ENCODE peak calls at places on chromosomes 6 and 20, in five cellular contexts. B is body of pancreas, X is fibroblast of lung, N is sigmoid colon, W is aorta. K is an unnamed sample.
A peak's percentile ranks its signal among the peaks of the same experiment; 100 is the strongest.

GRCh38 chr6:107538856-107539387 is 49.0 kb downstream of the SOBP start:
- DNase-seq in B (no peak), X (no peak), N (no peak), W (no peak), K (no peak)

GRCh38 chr6:54134934-54135333 is 23.7 kb downstream of the MLIP start:
- DNase-seq in B (no peak), X (no peak), N (no peak), W (no peak), K (no peak)

GRCh38 chr6:43604174-43604573 is 24.9 kb downstream of the GTPBP2 start:
- DNase-seq in B (no peak), X (peak; percentile 88), N (no peak), W (no peak), K (no peak)

GRCh38 chr6:135176464-135176863 is 4.6 kb upstream of the MYB start:
- DNase-seq in B (no peak), X (no peak), N (no peak), W (no peak), K (no peak)

GRCh38 chr6:31407699-31408098 is 4.3 kb downstream of the MICA start:
- DNase-seq in B (no peak), X (peak; percentile 79), N (no peak), W (no peak), K (no peak)

GRCh38 chr6:13496508-13497180 is 9.2 kb upstream of the GFOD1 start:
- DNase-seq in B (no peak), X (peak; percentile 27), N (no peak), W (no peak), K (no peak)

GRCh38 chr6:109901976-109902375 is 76.1 kb upstream of the GPR6 start:
- DNase-seq in B (no peak), X (peak; percentile 17), N (no peak), W (no peak), K (no peak)

GRCh38 chr6:25874822-25875562 is 949 bp upstream of the SLC17A3 start:
- DNase-seq in B (no peak), X (no peak), N (no peak), W (no peak), K (no peak)

GRCh38 chr20:1805161-1805581 is 90.0 kb upstream of the SIRPA start:
- DNase-seq in B (no peak), X (no peak), N (no peak), W (no peak), K (no peak)

GRCh38 chr20:33995053-33995816 is 1.5 kb downstream of the RALY start:
- DNase-seq in B (peak; percentile 10), X (no peak), N (no peak), W (no peak), K (peak; percentile 50)

GRCh38 chr6:14417377-14417776 is 299.8 kb downstream of the CD83 start:
- DNase-seq in B (no peak), X (no peak), N (no peak), W (no peak), K (no peak)

GRCh38 chr6:160679402-160679769 is 15.3 kb upstream of the LPA start:
- DNase-seq in B (peak; percentile 79), X (no peak), N (no peak), W (no peak), K (peak; percentile 64)

GRCh38 chr6:45896783-45897441 is 118.7 kb downstream of the CLIC5 start:
- DNase-seq in B (no peak), X (peak; percentile 48), N (no peak), W (no peak), K (no peak)

GRCh38 chr6:144351338-144351737 is 66.2 kb downstream of the UTRN start:
- DNase-seq in B (no peak), X (no peak), N (no peak), W (no peak), K (no peak)
- H3K4me1 ChIP-seq in B (peaks cover 54% of the 10 kb centered on the region), X (peaks cover 10% of the 10 kb centered on the region), N (no peaks in the 10 kb centered on the region), W (peaks cover 6% of the 10 kb centered on the region), K (peaks cover 7% of the 10 kb centered on the region)

DNA sequence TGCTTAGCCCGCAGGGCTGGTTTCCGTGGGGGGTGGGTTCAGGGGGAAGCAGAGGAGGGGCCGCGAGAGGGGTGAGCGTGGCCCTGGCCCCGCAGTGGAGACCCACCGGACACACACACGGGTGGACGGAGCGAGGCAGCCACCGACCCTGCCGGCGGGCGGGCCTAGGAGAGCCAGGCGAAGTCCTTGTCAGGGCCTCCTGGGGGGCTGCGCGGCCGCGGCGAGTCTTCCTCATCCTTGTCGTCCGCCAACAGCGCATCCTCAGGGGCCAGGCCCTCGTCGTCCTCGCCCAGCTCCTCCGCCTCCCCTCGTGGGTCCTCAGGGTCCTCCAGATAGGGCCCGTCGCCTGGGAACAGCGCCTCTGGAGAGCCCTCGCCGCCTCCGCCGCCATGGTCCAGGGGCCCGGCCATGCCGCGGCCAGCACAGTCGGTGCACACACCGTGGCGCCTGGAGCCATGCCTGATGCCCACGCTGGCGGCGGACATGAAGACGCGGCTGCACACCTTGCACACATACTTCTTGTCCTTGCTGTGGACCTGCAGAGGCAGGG is 7.3 kb downstream of the SLC2A4RG start:
- DNase-seq in B (no peak), X (no peak), N (no peak), W (no peak), K (no peak)
- H3K4me1 ChIP-seq in B (peaks cover 11% of the 10 kb centered on the region), X (no peaks in the 10 kb centered on the region), N (no peaks in the 10 kb centered on the region), W (no peaks in the 10 kb centered on the region), K (peaks cover 19% of the 10 kb centered on the region)

GRCh38 chr6:85405175-85405852 is 44.6 kb upstream of the NT5E start:
- DNase-seq in B (peak; percentile 62), X (peak; percentile 74), N (no peak), W (no peak), K (no peak)
- H3K4me1 ChIP-seq in B (peaks cover 52% of the 10 kb centered on the region), X (peaks cover 25% of the 10 kb centered on the region), N (no peaks in the 10 kb centered on the region), W (peaks cover 8% of the 10 kb centered on the region), K (peaks cover 4% of the 10 kb centered on the region)

GRCh38 chr6:71277926-71278594 is 10.6 kb upstream of the OGFRL1 start:
- DNase-seq in B (no peak), X (no peak), N (no peak), W (no peak), K (no peak)

GRCh38 chr6:71279740-71280139 is 8.9 kb upstream of the OGFRL1 start:
- DNase-seq in B (no peak), X (no peak), N (no peak), W (no peak), K (no peak)

GRCh38 chr6:71284785-71285184 is 3.8 kb upstream of the OGFRL1 start:
- DNase-seq in B (no peak), X (no peak), N (no peak), W (no peak), K (peak; percentile 43)

GRCh38 chr6:71280701-71281100 is 7.9 kb upstream of the OGFRL1 start:
- DNase-seq in B (no peak), X (no peak), N (no peak), W (no peak), K (no peak)

GRCh38 chr6:71279321-71279720 is 9.3 kb upstream of the OGFRL1 start:
- DNase-seq in B (no peak), X (no peak), N (no peak), W (no peak), K (no peak)
- H3K4me1 ChIP-seq in B (no peaks in the 10 kb centered on the region), X (no peaks in the 10 kb centered on the region), N (no peaks in the 10 kb centered on the region), W (no peaks in the 10 kb centered on the region), K (no peaks in the 10 kb centered on the region)

GRCh38 chr6:169145991-169146501 is 107.6 kb downstream of the THBS2 start:
- DNase-seq in B (no peak), X (peak; percentile 79), N (peak; percentile 86), W (no peak), K (no peak)
- H3K4me1 ChIP-seq in B (no peaks in the 10 kb centered on the region), X (peaks cover 7% of the 10 kb centered on the region), N (no peaks in the 10 kb centered on the region), W (peaks cover 3% of the 10 kb centered on the region), K (peaks cover 8% of the 10 kb centered on the region)

GRCh38 chr6:333379-334002 is 41.2 kb downstream of the DUSP22 start:
- DNase-seq in B (no peak), X (no peak), N (peak; percentile 61), W (peak; percentile 48), K (no peak)

GRCh38 chr6:332671-333070 is 40.4 kb downstream of the DUSP22 start:
- DNase-seq in B (no peak), X (peak; percentile 74), N (no peak), W (peak; percentile 28), K (no peak)

GRCh38 chr6:335146-335545 is 42.9 kb downstream of the DUSP22 start:
- DNase-seq in B (no peak), X (no peak), N (no peak), W (no peak), K (no peak)

GRCh38 chr6:335572-335971 is 43.3 kb downstream of the DUSP22 start:
- DNase-seq in B (no peak), X (no peak), N (peak; percentile 64), W (peak; percentile 42), K (no peak)

DNA sequence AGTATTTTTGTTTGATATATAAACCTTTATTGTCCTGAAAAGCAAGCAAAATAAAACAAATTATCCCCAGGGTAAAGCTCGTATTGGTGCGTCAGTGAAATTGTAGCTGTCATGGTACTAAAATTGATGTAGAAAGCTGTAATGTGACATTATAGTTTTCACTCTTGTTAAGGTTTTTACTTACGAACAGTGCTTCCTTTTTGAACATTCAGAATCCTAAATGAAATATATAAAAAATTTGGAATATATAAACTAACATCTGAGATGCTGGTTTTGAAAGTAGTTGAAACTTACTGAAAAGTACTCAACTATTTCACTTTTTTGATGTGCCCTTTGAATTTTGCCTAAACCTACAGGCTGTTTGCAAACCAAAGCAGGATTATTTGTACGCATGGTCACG is 42.2 kb downstream of the DUSP22 start:
- DNase-seq in B (no peak), X (no peak), N (no peak), W (no peak), K (no peak)
- H3K4me1 ChIP-seq in B (peaks cover 10% of the 10 kb centered on the region), X (no peaks in the 10 kb centered on the region), N (no peaks in the 10 kb centered on the region), W (no peaks in the 10 kb centered on the region), K (no peaks in the 10 kb centered on the region)

K was measured in testis.